ENCODE peak calls at places on chromosomes 5 and 9, in seven cellular contexts. One of them, this sample, is unnamed.

GRCh38 chr9:20988916-20989315 is 42.5 kb downstream of the HACD4 start:
- DNase-seq in cardiac muscle cell: peak; percentile 46
- DNase-seq in kidney epithelial cell: no peak
- DNase-seq in brain microvascular endothelial cell: no peak
- DNase-seq in breast epithelium: no peak
- DNase-seq in suprapubic skin: no peak
- DNase-seq in AG04450: no peak
- DNase-seq in this sample: no peak

GRCh38 chr5:120388016-120388781 is 75.9 kb upstream of the PRR16 start:
- DNase-seq in brain microvascular endothelial cell: peak; percentile 48
- DNase-seq in breast epithelium: no peak
- DNase-seq in AG04450: peak; percentile 77
- DNase-seq in cardiac muscle cell: peak; percentile 94
- DNase-seq in kidney epithelial cell: peak; percentile 45
- DNase-seq in suprapubic skin: no peak
- DNase-seq in this sample: no peak

GRCh38 chr9:137280478-137281344 is 3.2 kb downstream of the TOR4A start:
- DNase-seq in brain microvascular endothelial cell: no peak
- DNase-seq in suprapubic skin: no peak
- DNase-seq in AG04450: no peak
- DNase-seq in kidney epithelial cell: no peak
- DNase-seq in cardiac muscle cell: peak; percentile 52
- DNase-seq in breast epithelium: no peak
- DNase-seq in this sample: no peak

GRCh38 chr5:157484768-157485167 is 24.8 kb downstream of the NIPAL4 start:
- DNase-seq in breast epithelium: no peak
- DNase-seq in suprapubic skin: peak; percentile 87
- DNase-seq in AG04450: no peak
- DNase-seq in kidney epithelial cell: no peak
- DNase-seq in brain microvascular endothelial cell: no peak
- DNase-seq in cardiac muscle cell: peak; percentile 74
- DNase-seq in this sample: peak; percentile 64

GRCh38 chr9:70477907-70478480 is 63.5 kb upstream of the KLF9 start:
- DNase-seq in suprapubic skin: no peak
- DNase-seq in breast epithelium: no peak
- DNase-seq in brain microvascular endothelial cell: no peak
- DNase-seq in cardiac muscle cell: no peak
- DNase-seq in kidney epithelial cell: no peak
- DNase-seq in AG04450: no peak
- DNase-seq in this sample: no peak

GRCh38 chr5:33438996-33439395 is 1.8 kb upstream of the TARS1 start:
- DNase-seq in AG04450: no peak
- DNase-seq in kidney epithelial cell: no peak
- DNase-seq in cardiac muscle cell: no peak
- DNase-seq in suprapubic skin: no peak
- DNase-seq in brain microvascular endothelial cell: no peak
- DNase-seq in breast epithelium: no peak
- DNase-seq in this sample: no peak

GRCh38 chr5:1035421-1036405 is 27.1 kb downstream of the NKD2 start:
- DNase-seq in AG04450: no peak
- DNase-seq in kidney epithelial cell: no peak
- DNase-seq in suprapubic skin: no peak
- DNase-seq in breast epithelium: no peak
- DNase-seq in brain microvascular endothelial cell: no peak
- DNase-seq in cardiac muscle cell: no peak
- DNase-seq in this sample: peak; percentile 12

GRCh38 chr5:50623666-50624065 is 42.8 kb upstream of the PARP8 start:
- DNase-seq in brain microvascular endothelial cell: no peak
- DNase-seq in breast epithelium: no peak
- DNase-seq in kidney epithelial cell: peak; percentile 2
- DNase-seq in suprapubic skin: no peak
- DNase-seq in AG04450: no peak
- DNase-seq in cardiac muscle cell: no peak
- DNase-seq in this sample: no peak

GRCh38 chr9:134390537-134390936 is 64.3 kb downstream of the RXRA start:
- DNase-seq in breast epithelium: no peak
- DNase-seq in kidney epithelial cell: no peak
- DNase-seq in brain microvascular endothelial cell: no peak
- DNase-seq in suprapubic skin: no peak
- DNase-seq in cardiac muscle cell: no peak
- DNase-seq in AG04450: no peak
- DNase-seq in this sample: no peak

GRCh38 chr5:181181650-181182565 is 23.1 kb downstream of the TRIM7 start:
- DNase-seq in brain microvascular endothelial cell: no peak
- DNase-seq in cardiac muscle cell: peak; percentile 84
- DNase-seq in AG04450: no peak
- DNase-seq in kidney epithelial cell: no peak
- DNase-seq in suprapubic skin: no peak
- DNase-seq in breast epithelium: no peak
- DNase-seq in this sample: peak; percentile 55

GRCh38 chr9:105466898-105467455 is 19.1 kb downstream of the FSD1L start:
- DNase-seq in kidney epithelial cell: no peak
- DNase-seq in brain microvascular endothelial cell: no peak
- DNase-seq in breast epithelium: no peak
- DNase-seq in suprapubic skin: no peak
- DNase-seq in cardiac muscle cell: no peak
- DNase-seq in AG04450: peak; percentile 56
- DNase-seq in this sample: no peak

GRCh38 chr5:75405296-75405695 is 68.3 kb downstream of the HMGCR start:
- DNase-seq in suprapubic skin: no peak
- DNase-seq in brain microvascular endothelial cell: peak; percentile 9
- DNase-seq in AG04450: no peak
- DNase-seq in cardiac muscle cell: no peak
- DNase-seq in breast epithelium: no peak
- DNase-seq in kidney epithelial cell: no peak
- DNase-seq in this sample: no peak

GRCh38 chr9:137519553-137519952 is 30.6 kb downstream of the PNPLA7 start:
- DNase-seq in suprapubic skin: no peak
- DNase-seq in AG04450: no peak
- DNase-seq in breast epithelium: no peak
- DNase-seq in brain microvascular endothelial cell: no peak
- DNase-seq in cardiac muscle cell: no peak
- DNase-seq in kidney epithelial cell: no peak
- DNase-seq in this sample: no peak

GRCh38 chr9:114655689-114656088 is 1.9 kb downstream of the TEX53 start:
- DNase-seq in brain microvascular endothelial cell: peak; percentile 57
- DNase-seq in AG04450: peak; percentile 27
- DNase-seq in suprapubic skin: no peak
- DNase-seq in cardiac muscle cell: peak; percentile 87
- DNase-seq in kidney epithelial cell: no peak
- DNase-seq in breast epithelium: no peak
- DNase-seq in this sample: no peak

GRCh38 chr5:139855946-139856540 is 60.4 kb downstream of the PSD2 start:
- DNase-seq in brain microvascular endothelial cell: no peak
- DNase-seq in kidney epithelial cell: no peak
- DNase-seq in suprapubic skin: no peak
- DNase-seq in cardiac muscle cell: no peak
- DNase-seq in breast epithelium: no peak
- DNase-seq in AG04450: no peak
- DNase-seq in this sample: no peak

GRCh38 chr5:168365581-168366081 is 74.2 kb downstream of the WWC1 start:
- DNase-seq in breast epithelium: peak; percentile 78
- DNase-seq in cardiac muscle cell: peak; percentile 73
- DNase-seq in brain microvascular endothelial cell: no peak
- DNase-seq in suprapubic skin: peak; percentile 74
- DNase-seq in kidney epithelial cell: no peak
- DNase-seq in AG04450: no peak
- DNase-seq in this sample: no peak

GRCh38 chr5:111070272-111071134 is 1.0 kb upstream of the TSLP start:
- DNase-seq in cardiac muscle cell: peak; percentile 42
- DNase-seq in breast epithelium: no peak
- DNase-seq in AG04450: no peak
- DNase-seq in kidney epithelial cell: no peak
- DNase-seq in brain microvascular endothelial cell: no peak
- DNase-seq in suprapubic skin: no peak
- DNase-seq in this sample: peak; percentile 26

GRCh38 chr5:120405291-120405864 is 58.7 kb upstream of the PRR16 start:
- DNase-seq in cardiac muscle cell: peak; percentile 86
- DNase-seq in brain microvascular endothelial cell: peak; percentile 30
- DNase-seq in breast epithelium: no peak
- DNase-seq in AG04450: no peak
- DNase-seq in kidney epithelial cell: no peak
- DNase-seq in suprapubic skin: no peak
- DNase-seq in this sample: no peak

GRCh38 chr5:137696481-137696880 is 39.4 kb downstream of the KLHL3 start:
- DNase-seq in breast epithelium: no peak
- DNase-seq in AG04450: no peak
- DNase-seq in kidney epithelial cell: no peak
- DNase-seq in cardiac muscle cell: peak; percentile 24
- DNase-seq in suprapubic skin: no peak
- DNase-seq in brain microvascular endothelial cell: peak; percentile 80
- DNase-seq in this sample: no peak

GRCh38 chr9:113219972-113220371 is 1.1 kb downstream of the FKBP15 start:
- DNase-seq in kidney epithelial cell: no peak
- DNase-seq in AG04450: peak; percentile 38
- DNase-seq in cardiac muscle cell: peak; percentile 29
- DNase-seq in breast epithelium: no peak
- DNase-seq in suprapubic skin: no peak
- DNase-seq in brain microvascular endothelial cell: peak; percentile 37
- DNase-seq in this sample: no peak

GRCh38 chr5:11504794-11505193 is 399.5 kb downstream of the CTNND2 start:
- DNase-seq in breast epithelium: no peak
- DNase-seq in brain microvascular endothelial cell: no peak
- DNase-seq in kidney epithelial cell: no peak
- DNase-seq in suprapubic skin: no peak
- DNase-seq in AG04450: no peak
- DNase-seq in cardiac muscle cell: peak; percentile 8
- DNase-seq in this sample: no peak

GRCh38 chr5:167653645-167654106 is 637.8 kb upstream of the WWC1 start:
- DNase-seq in kidney epithelial cell: no peak
- DNase-seq in breast epithelium: no peak
- DNase-seq in AG04450: no peak
- DNase-seq in brain microvascular endothelial cell: peak; percentile 43
- DNase-seq in suprapubic skin: no peak
- DNase-seq in cardiac muscle cell: no peak
- DNase-seq in this sample: no peak

DNA sequence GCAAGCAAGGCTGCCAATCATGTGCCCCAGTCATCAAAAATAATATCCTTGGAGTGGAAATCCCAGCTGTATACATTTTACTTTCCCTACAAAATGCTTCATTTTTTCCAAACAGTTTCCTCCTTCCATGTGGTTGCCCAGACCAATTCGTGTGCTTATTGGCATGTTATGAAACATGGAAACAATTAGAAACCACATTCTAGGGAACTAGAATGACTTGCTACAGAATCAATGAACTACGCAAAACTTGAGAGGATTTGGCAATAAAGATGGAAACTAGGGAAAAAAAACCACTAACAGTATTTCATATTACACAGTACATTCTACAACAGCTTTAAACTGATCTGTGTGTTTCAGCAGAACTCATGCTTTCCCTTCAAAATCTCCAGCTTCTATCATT is 584.5 kb upstream of the DMAC1 start:
- DNase-seq in suprapubic skin: no peak
- DNase-seq in kidney epithelial cell: no peak
- DNase-seq in brain microvascular endothelial cell: no peak
- DNase-seq in AG04450: no peak
- DNase-seq in breast epithelium: no peak
- DNase-seq in cardiac muscle cell: no peak
- DNase-seq in this sample: no peak
- TF ChIP-seq CTCF in suprapubic skin: no peak
- TF ChIP-seq CTCF in kidney epithelial cell: no peak
- TF ChIP-seq CTCF in brain microvascular endothelial cell: no peak
- TF ChIP-seq CTCF in AG04450: no peak
- TF ChIP-seq CTCF in breast epithelium: no peak
- TF ChIP-seq CTCF in cardiac muscle cell: no peak
- TF ChIP-seq CTCF in this sample: no peak

GRCh38 chr9:126705311-126705766 is 91.6 kb downstream of the LMX1B start:
- DNase-seq in breast epithelium: peak; percentile 83
- DNase-seq in AG04450: no peak
- DNase-seq in kidney epithelial cell: no peak
- DNase-seq in cardiac muscle cell: peak; percentile 69
- DNase-seq in suprapubic skin: peak; percentile 86
- DNase-seq in brain microvascular endothelial cell: peak; percentile 59
- DNase-seq in this sample: peak; percentile 72
- H3K4me3 ChIP-seq in breast epithelium: peak overlapping the region; percentile 33
- H3K4me3 ChIP-seq in AG04450: peak overlapping the region; percentile 7
- H3K4me3 ChIP-seq in kidney epithelial cell: no peak overlapping the region
- H3K4me3 ChIP-seq in cardiac muscle cell: no peak overlapping the region
- H3K4me3 ChIP-seq in suprapubic skin: peak overlapping the region; percentile 23
- H3K4me3 ChIP-seq in brain microvascular endothelial cell: no peak overlapping the region
- H3K4me3 ChIP-seq in this sample: peak overlapping the region; percentile 51

GRCh38 chr5:112915831-112916230 is 6.2 kb downstream of the REEP5 start:
- DNase-seq in kidney epithelial cell: no peak
- DNase-seq in cardiac muscle cell: no peak
- DNase-seq in AG04450: no peak
- DNase-seq in brain microvascular endothelial cell: no peak
- DNase-seq in suprapubic skin: no peak
- DNase-seq in breast epithelium: no peak
- DNase-seq in this sample: no peak

GRCh38 chr5:112914584-112914983 is 7.4 kb downstream of the REEP5 start:
- DNase-seq in breast epithelium: no peak
- DNase-seq in kidney epithelial cell: no peak
- DNase-seq in suprapubic skin: no peak
- DNase-seq in AG04450: no peak
- DNase-seq in brain microvascular endothelial cell: peak; percentile 51
- DNase-seq in cardiac muscle cell: no peak
- DNase-seq in this sample: no peak

GRCh38 chr5:112918136-112918535 is 3.9 kb downstream of the REEP5 start:
- DNase-seq in AG04450: no peak
- DNase-seq in brain microvascular endothelial cell: no peak
- DNase-seq in cardiac muscle cell: no peak
- DNase-seq in kidney epithelial cell: no peak
- DNase-seq in breast epithelium: no peak
- DNase-seq in suprapubic skin: no peak
- DNase-seq in this sample: no peak

GRCh38 chr5:112918679-112919078 is 3.3 kb downstream of the REEP5 start:
- DNase-seq in brain microvascular endothelial cell: no peak
- DNase-seq in suprapubic skin: no peak
- DNase-seq in kidney epithelial cell: peak; percentile 45
- DNase-seq in cardiac muscle cell: no peak
- DNase-seq in AG04450: no peak
- DNase-seq in breast epithelium: no peak
- DNase-seq in this sample: no peak

GRCh38 chr5:112917453-112918005 is 4.5 kb downstream of the REEP5 start:
- DNase-seq in suprapubic skin: no peak
- DNase-seq in breast epithelium: no peak
- DNase-seq in cardiac muscle cell: peak; percentile 23
- DNase-seq in kidney epithelial cell: no peak
- DNase-seq in brain microvascular endothelial cell: no peak
- DNase-seq in AG04450: no peak
- DNase-seq in this sample: no peak
- TF ChIP-seq CTCF in suprapubic skin: no peak
- TF ChIP-seq CTCF in breast epithelium: no peak
- TF ChIP-seq CTCF in cardiac muscle cell: peak; percentile 29
- TF ChIP-seq CTCF in kidney epithelial cell: peak; percentile 24
- TF ChIP-seq CTCF in brain microvascular endothelial cell: peak; percentile 55
- TF ChIP-seq CTCF in AG04450: peak; percentile 26
- TF ChIP-seq CTCF in this sample: no peak

GRCh38 chr5:83476470-83476817 is 4.9 kb downstream of the VCAN start:
- DNase-seq in kidney epithelial cell: no peak
- DNase-seq in breast epithelium: no peak
- DNase-seq in AG04450: no peak
- DNase-seq in suprapubic skin: no peak
- DNase-seq in brain microvascular endothelial cell: no peak
- DNase-seq in cardiac muscle cell: no peak
- DNase-seq in this sample: no peak
- H3K4me3 ChIP-seq in kidney epithelial cell: peak overlapping the region; percentile 3
- H3K4me3 ChIP-seq in breast epithelium: no peak overlapping the region
- H3K4me3 ChIP-seq in AG04450: peak overlapping the region; percentile 3
- H3K4me3 ChIP-seq in suprapubic skin: no peak overlapping the region
- H3K4me3 ChIP-seq in brain microvascular endothelial cell: peak overlapping the region; percentile 96
- H3K4me3 ChIP-seq in cardiac muscle cell: peak overlapping the region; percentile 90
- H3K4me3 ChIP-seq in this sample: no peak overlapping the region